ENCODE peak calls at places on chromosomes 13 and 19, in eight cellular contexts. L, N, H, M, R, T, B and J are unnamed samples.

GRCh38 chr13:51494151-51494550 is 41.3 kb upstream of the INTS6 start:
- DNase-seq in L (no peak), N (no peak), H (peak), M (no peak), R (peak), T (no peak), B (no peak), J (no peak)

GRCh38 chr19:7562646-7563393 is 27.3 kb downstream of the PNPLA6 start:
- DNase-seq in L (no peak), N (no peak), H (no peak), M (no peak), R (no peak), T (no peak), B (no peak), J (peak)

GRCh38 chr19:5031231-5032100 is 62.6 kb downstream of the KDM4B start:
- DNase-seq in L (peak), N (peak), H (peak), M (peak), R (peak), T (peak), B (peak), J (peak)

GRCh38 chr19:18317998-18318800 is 4.7 kb downstream of the LSM4 start:
- DNase-seq in L (no peak), N (no peak), H (no peak), M (no peak), R (no peak), T (no peak), B (peak), J (no peak)

GRCh38 chr13:35720690-35721554 is 244.4 kb upstream of the MAB21L1 start:
- DNase-seq in L (no peak), N (peak), H (peak), M (peak), R (peak), T (peak), B (peak), J (peak)

GRCh38 chr19:18612772-18613588 is at the start of gene TMEM59L:
- DNase-seq in L (no peak), N (no peak), H (no peak), M (no peak), R (no peak), T (peak), B (no peak), J (peak)

GRCh38 chr13:78323848-78324247 is 279.5 kb downstream of the POU4F1 start:
- DNase-seq in L (no peak), N (no peak), H (no peak), M (peak), R (no peak), T (no peak), B (no peak), J (no peak)

GRCh38 chr13:102710261-102710679 is 15.4 kb upstream of the METTL21C start:
- DNase-seq in L (peak), N (peak), H (peak), M (no peak), R (peak), T (no peak), B (no peak), J (no peak)

GRCh38 chr19:3270908-3271307 is 46.4 kb downstream of the CELF5 start:
- DNase-seq in L (no peak), N (no peak), H (peak), M (peak), R (peak), T (peak), B (peak), J (no peak)

GRCh38 chr19:18761531-18762110 is 29.5 kb downstream of the COMP start:
- DNase-seq in L (no peak), N (no peak), H (no peak), M (no peak), R (no peak), T (no peak), B (no peak), J (no peak)

GRCh38 chr13:32838985-32839384 is 177.2 kb upstream of the KL start:
- DNase-seq in L (no peak), N (no peak), H (peak), M (no peak), R (no peak), T (no peak), B (no peak), J (no peak)

GRCh38 chr13:73922728-73923393 is 211.3 kb downstream of the KLF12 start:
- DNase-seq in L (no peak), N (no peak), H (peak), M (no peak), R (no peak), T (no peak), B (no peak), J (no peak)

GRCh38 chr19:5452594-5453565 is 2.3 kb upstream of the ZNRF4 start:
- DNase-seq in L (no peak), N (no peak), H (peak), M (no peak), R (peak), T (no peak), B (no peak), J (no peak)

GRCh38 chr13:30798776-30799625 is 63.7 kb downstream of the ALOX5AP start:
- DNase-seq in L (no peak), N (no peak), H (peak), M (no peak), R (no peak), T (no peak), B (no peak), J (no peak)

GRCh38 chr19:49326165-49326704 is 1.2 kb upstream of the SLC6A16 start:
- DNase-seq in L (no peak), N (no peak), H (no peak), M (no peak), R (no peak), T (no peak), B (no peak), J (no peak)

GRCh38 chr19:49328741-49329140 is 3.8 kb upstream of the SLC6A16 start:
- DNase-seq in L (no peak), N (no peak), H (no peak), M (no peak), R (no peak), T (no peak), B (no peak), J (no peak)

GRCh38 chr19:49324801-49325491 is at the start of gene SLC6A16:
- DNase-seq in L (no peak), N (no peak), H (no peak), M (no peak), R (no peak), T (no peak), B (no peak), J (no peak)

GRCh38 chr19:49331616-49332055 is 3.6 kb upstream of the CD37 start:
- DNase-seq in L (no peak), N (no peak), H (peak), M (peak), R (peak), T (peak), B (peak), J (no peak)

DNA sequence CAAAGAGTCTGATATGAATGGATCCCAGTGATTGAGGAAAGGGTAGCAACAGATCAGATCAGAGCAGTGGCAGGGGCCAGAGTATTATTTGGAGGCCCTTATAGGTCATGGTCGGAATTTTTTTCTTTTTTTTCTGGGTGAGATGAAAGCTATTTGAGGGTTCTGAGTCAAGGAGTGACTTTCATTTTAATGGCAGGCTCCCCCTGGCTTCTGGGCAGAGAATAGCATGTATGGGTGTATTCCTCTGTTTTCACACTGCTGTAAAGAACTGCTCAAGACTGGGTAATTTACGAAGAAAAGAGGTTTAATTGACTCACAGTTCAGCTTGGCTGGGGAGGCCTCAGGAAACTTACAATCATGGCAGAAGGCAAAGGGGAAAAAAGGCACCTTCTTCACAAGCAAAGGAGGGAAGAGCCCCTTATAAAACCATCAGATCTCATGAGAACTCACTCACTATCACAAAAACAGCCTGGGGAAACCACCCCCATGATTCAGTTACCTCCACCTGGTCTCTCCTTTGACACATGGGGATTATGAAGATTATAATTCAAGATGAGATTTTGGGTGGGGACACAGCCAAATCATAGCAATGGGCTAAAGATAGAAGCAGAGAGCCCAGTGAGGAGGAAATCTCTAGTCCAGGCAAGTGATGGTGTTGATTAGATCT is 3.0 kb upstream of the SLC6A16 start:
- DNase-seq in L (no peak), N (no peak), H (peak), M (peak), R (peak), T (no peak), B (peak), J (no peak)
- TF ChIP-seq CTCF in L (peak), N (peak), H (peak), M (peak), R (peak), T (peak), B (peak), J (peak)

DNA sequence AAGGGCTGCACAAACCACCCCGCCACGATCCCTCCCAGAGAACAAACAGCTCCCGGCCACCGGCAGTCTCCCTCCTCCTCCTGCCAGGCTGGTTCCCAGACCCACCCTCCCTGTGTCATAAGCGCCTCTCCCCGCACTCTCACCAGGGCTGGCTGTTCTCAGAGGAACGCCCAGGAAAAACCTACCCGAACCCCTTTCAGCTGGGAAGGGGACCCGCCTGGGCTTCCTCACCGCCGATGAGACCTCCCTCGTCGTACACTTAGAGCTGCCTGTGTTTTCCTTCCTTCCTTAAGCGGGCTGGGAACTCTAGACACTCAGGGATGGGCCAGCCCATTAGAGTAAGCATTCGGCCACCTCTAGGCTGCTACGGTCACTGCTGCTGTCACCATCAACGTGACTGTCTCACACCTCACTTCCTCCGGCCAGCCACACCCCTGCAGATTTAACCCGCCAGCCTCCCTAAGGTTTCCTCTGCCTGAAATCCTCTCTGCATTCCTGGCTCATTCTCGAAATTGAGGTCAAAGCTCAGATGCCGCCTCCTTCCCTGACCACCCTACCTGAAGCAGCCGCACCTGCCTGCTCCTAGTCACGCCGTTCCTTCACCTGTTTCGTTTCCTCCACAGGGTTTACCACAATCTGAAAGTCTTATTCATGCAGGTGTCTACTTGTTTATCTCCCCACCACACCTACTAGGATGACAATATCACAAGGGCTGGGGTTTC is 6.3 kb upstream of the RDH13 start:
- DNase-seq in L (no peak), N (no peak), H (no peak), M (peak), R (no peak), T (no peak), B (no peak), J (peak)
- TF ChIP-seq CTCF in L (no peak), N (no peak), H (no peak), M (no peak), R (no peak), T (no peak), B (no peak), J (no peak)

DNA sequence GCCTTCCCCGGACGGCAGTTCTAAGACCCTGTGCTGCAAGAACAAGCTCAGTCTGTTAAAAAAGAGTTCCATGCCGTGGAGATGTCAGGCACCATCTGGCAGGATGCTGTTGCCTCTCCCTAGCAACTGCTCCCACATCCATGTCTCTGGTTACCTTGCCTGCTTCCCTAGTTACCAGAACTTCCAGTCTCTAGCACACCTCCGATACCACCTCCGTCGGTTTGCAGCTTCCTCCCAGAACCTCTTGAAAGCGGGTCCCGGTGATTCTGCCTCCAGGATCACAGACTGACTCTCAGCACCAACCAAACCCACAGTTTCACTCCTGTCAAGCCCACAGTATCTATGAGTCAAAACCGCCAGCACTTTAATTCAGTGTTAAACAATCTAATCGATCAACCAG is 55.4 kb downstream of the KCTD12 start:
- DNase-seq in L (no peak), N (no peak), H (no peak), M (no peak), R (no peak), T (no peak), B (no peak), J (no peak)
- TF ChIP-seq CTCF in L (no peak), N (no peak), H (no peak), M (no peak), R (no peak), T (no peak), B (no peak), J (no peak)

GRCh38 chr13:21061077-21061945 is at the start of gene LATS2:
- DNase-seq in L (peak), N (peak), H (peak), M (peak), R (peak), T (peak), B (peak), J (peak)
- TF ChIP-seq CTCF in L (peak), N (peak), H (peak), M (peak), R (no peak), T (peak), B (no peak), J (no peak)

GRCh38 chr13:40692946-40693345 is 26.5 kb upstream of the FOXO1 start:
- DNase-seq in L (no peak), N (no peak), H (no peak), M (no peak), R (no peak), T (no peak), B (no peak), J (no peak)

GRCh38 chr13:40694426-40694825 is 28.0 kb upstream of the FOXO1 start:
- DNase-seq in L (no peak), N (no peak), H (no peak), M (no peak), R (no peak), T (no peak), B (no peak), J (no peak)

DNA sequence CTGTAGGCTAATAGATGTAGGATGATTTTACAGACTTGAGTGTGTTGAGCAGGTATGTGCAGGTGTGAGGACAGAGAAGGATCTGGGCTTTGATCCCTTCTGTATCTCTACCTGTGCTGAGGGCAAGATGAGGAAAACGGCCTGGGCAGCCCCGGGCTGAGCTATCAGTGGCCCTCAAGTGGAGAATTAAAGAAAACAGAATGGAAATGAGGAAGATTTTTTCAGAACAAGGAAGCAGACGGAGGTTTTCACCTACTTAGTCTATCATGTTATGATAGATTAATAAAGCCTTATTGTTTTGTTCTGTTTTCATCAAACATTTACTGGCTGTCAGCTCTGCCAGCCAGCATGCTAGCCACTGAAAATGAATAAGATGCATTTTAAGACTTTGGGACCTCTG is 22.3 kb upstream of the FOXO1 start:
- DNase-seq in L (no peak), N (no peak), H (no peak), M (no peak), R (no peak), T (no peak), B (no peak), J (no peak)
- TF ChIP-seq CTCF in L (no peak), N (no peak), H (no peak), M (no peak), R (no peak), T (no peak), B (no peak), J (no peak)

GRCh38 chr13:94345374-94346195 is 133.9 kb downstream of the DCT start:
- DNase-seq in L (no peak), N (no peak), H (peak), M (peak), R (peak), T (no peak), B (no peak), J (no peak)
- TF ChIP-seq CTCF in L (no peak), N (no peak), H (no peak), M (peak), R (no peak), T (no peak), B (no peak), J (no peak)

DNA sequence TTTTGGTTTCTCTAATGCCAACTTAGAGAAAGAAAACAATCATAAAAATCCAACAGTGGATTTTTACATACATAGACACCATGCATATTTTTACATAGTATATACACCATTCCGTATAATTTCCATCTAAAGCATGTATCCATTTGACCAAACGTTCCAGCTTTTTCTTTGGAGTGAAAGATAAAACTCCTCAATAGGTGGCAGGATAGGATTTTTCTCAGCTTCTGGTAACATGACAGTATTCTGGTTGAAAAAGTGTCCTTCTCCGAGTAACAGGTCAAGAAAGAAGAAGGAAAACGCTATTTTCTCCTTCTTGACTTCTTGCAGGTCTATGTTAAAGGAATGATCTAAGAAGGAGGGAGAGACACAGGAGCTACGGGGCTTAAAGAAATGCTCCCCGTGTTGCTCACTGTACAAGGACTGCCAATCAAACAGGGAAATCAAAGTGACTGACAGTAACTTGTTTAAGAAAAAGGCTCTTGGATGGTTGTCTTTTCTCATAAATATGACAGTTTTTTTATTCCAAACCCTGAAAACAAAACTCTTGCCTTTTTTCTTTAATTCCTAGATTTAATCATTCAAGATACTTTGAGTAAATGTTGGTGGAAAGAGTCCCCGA is 11.5 kb downstream of the FLT1 start:
- DNase-seq in L (no peak), N (no peak), H (no peak), M (no peak), R (no peak), T (no peak), B (no peak), J (no peak)
- TF ChIP-seq CTCF in L (peak), N (no peak), H (no peak), M (no peak), R (no peak), T (no peak), B (no peak), J (no peak)

DNA sequence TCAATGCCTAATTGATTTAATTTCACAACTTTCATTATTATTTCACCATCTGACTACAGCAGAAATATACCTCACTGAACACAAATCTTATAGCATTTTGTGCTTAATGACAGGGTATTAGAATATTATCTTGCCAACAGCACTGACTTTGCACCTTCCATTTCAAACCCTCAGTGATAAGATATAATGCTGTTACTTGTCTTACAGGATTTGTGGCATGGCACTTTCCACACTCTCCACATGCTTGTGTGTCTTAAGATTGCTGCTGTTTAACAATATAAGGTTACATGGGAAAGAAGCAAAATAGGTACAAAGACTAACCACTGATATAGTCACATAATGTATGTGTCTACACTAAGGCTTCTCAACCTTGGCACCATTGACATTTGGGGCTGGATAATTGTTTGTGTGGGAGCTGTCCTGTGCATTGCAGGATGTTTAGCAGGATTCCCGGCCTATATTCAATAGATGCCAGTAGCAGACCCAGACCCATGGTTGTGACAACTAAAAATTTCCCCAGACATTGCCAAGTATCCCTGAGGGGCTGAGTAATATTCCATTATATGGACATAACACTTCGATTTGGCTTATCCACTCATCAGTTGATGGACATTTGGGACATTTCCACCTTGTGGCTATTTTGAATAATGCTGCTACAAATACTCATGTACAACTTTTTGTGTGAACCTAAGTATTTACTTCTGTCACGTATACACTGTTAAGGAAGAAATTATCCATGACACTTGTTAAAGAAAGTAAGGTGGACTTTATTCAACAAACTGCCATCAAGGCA is 5.7 kb upstream of the DIAPH3 start:
- DNase-seq in L (no peak), N (no peak), H (no peak), M (no peak), R (no peak), T (no peak), B (no peak), J (no peak)
- TF ChIP-seq CTCF in L (no peak), N (no peak), H (peak), M (no peak), R (no peak), T (no peak), B (no peak), J (no peak)